ENCODE peak calls at places on chromosomes 7 and 10, in eight cellular contexts. X is T-cell; V is WTC11; W is amygdala; T is NCI-H446 treated with DMSO at 0.1 percent for 48 hours; B is HFFc6; O is B cell; H is activated CD8-positive, alpha-beta memory T cell treated with anti-CD3 and anti-CD28 coated beads for 1 hour. G is an unnamed sample.

GRCh38 chr10:91549296-91549695 is 83.6 kb downstream of the PPP1R3C start:
- DNase-seq in X (no peak), V (no peak), W (no peak), T (no peak), B (peak), O (no peak), H (no peak), G (no peak)

GRCh38 chr7:20403356-20403755 is 72.7 kb downstream of the ITGB8 start:
- DNase-seq in X (no peak), V (no peak), W (no peak), T (peak), B (no peak), O (no peak), H (no peak), G (no peak)

GRCh38 chr10:128325788-128326187 is 199.6 kb upstream of the MKI67 start:
- DNase-seq in X (no peak), V (no peak), W (no peak), T (no peak), B (no peak), O (no peak), H (no peak), G (no peak)

GRCh38 chr10:117987242-117987909 is 59.4 kb downstream of the RAB11FIP2 start:
- DNase-seq in X (no peak), V (no peak), W (no peak), T (no peak), B (no peak), O (no peak), H (no peak), G (no peak)

GRCh38 chr10:49103761-49104160 is 11.6 kb downstream of the VSTM4 start:
- DNase-seq in X (no peak), V (no peak), W (no peak), T (no peak), B (no peak), O (no peak), H (no peak), G (no peak)

GRCh38 chr10:61733358-61733940 is 70.7 kb downstream of the CABCOCO1 start:
- DNase-seq in X (no peak), V (no peak), W (no peak), T (peak), B (peak), O (peak), H (no peak), G (no peak)

GRCh38 chr10:81179805-81180452 is 642.2 kb downstream of the SH2D4B start:
- DNase-seq in X (no peak), V (peak), W (no peak), T (no peak), B (no peak), O (no peak), H (no peak), G (no peak)

GRCh38 chr10:88289342-88289741 is 293.8 kb downstream of the RNLS start:
- DNase-seq in X (no peak), V (no peak), W (no peak), T (no peak), B (no peak), O (no peak), H (no peak), G (no peak)

GRCh38 chr10:56298941-56299340 is 62.1 kb downstream of the ZWINT start:
- DNase-seq in X (no peak), V (peak), W (no peak), T (no peak), B (no peak), O (no peak), H (no peak), G (no peak)

GRCh38 chr7:70545214-70545613 is 586.7 kb upstream of the GALNT17 start:
- DNase-seq in X (no peak), V (no peak), W (no peak), T (no peak), B (no peak), O (peak), H (no peak), G (no peak)

GRCh38 chr10:47291682-47292081 is 8.3 kb upstream of the GDF10 start:
- DNase-seq in X (no peak), V (no peak), W (no peak), T (no peak), B (no peak), O (no peak), H (no peak), G (no peak)

GRCh38 chr10:12670004-12670403 is 320.7 kb downstream of the CAMK1D start:
- DNase-seq in X (no peak), V (no peak), W (no peak), T (no peak), B (no peak), O (no peak), H (no peak), G (no peak)

GRCh38 chr10:19332304-19332703 is 283.7 kb downstream of the MALRD1 start:
- DNase-seq in X (no peak), V (no peak), W (no peak), T (no peak), B (no peak), O (no peak), H (no peak), G (no peak)

GRCh38 chr7:127655720-127656119 is 3.7 kb downstream of the SND1 start:
- DNase-seq in X (no peak), V (no peak), W (no peak), T (no peak), B (no peak), O (no peak), H (no peak), G (no peak)

GRCh38 chr7:5445991-5446594 is 22.5 kb upstream of the TNRC18 start:
- DNase-seq in X (no peak), V (no peak), W (no peak), T (no peak), B (no peak), O (no peak), H (no peak), G (no peak)

GRCh38 chr10:119595715-119596515 is 849 bp downstream of the TIAL1 start:
- DNase-seq in X (peak), V (peak), W (peak), T (no peak), B (peak), O (peak), H (no peak), G (peak)

GRCh38 chr10:92689663-92690210 is at the start of gene HHEX:
- DNase-seq in X (peak), V (peak), W (no peak), T (peak), B (no peak), O (peak), H (no peak), G (no peak)